ENCODE peak calls at places on chromosomes 5 and 9, in six cellular contexts. M is progenitor cell of endocrine pancreas; E is fibroblast of mammary gland; R is astrocyte of the spinal cord; X is neural progenitor cell; J is CD8-positive, alpha-beta T cell. C is an unnamed sample.

GRCh38 chr9:101362450-101362849 is 22.4 kb downstream of the BAAT start:
- DNase-seq in E (no peak), X (no peak), J (no peak), R (no peak), M (no peak), C (no peak)

GRCh38 chr5:125046838-125047237 is 300.4 kb upstream of the ZNF608 start:
- DNase-seq in J (no peak), M (no peak), X (no peak), E (no peak), R (no peak), C (no peak)

GRCh38 chr5:147507480-147508126 is 2.3 kb downstream of the DPYSL3 start:
- DNase-seq in J (no peak), X (no peak), M (no peak), R (peak), E (peak), C (no peak)

GRCh38 chr5:132132138-132132537 is 58.5 kb downstream of the CSF2 start:
- DNase-seq in M (no peak), X (no peak), J (no peak), E (no peak), R (no peak), C (no peak)

GRCh38 chr5:82092-82491 is 9.9 kb upstream of the PLEKHG4B start:
- DNase-seq in E (no peak), X (peak), J (no peak), R (peak), M (peak), C (peak)

GRCh38 chr5:173391031-173391430 is 62.8 kb upstream of the STC2 start:
- DNase-seq in M (no peak), X (peak), J (no peak), R (no peak), E (no peak), C (no peak)

GRCh38 chr9:95788486-95789110 is 86.9 kb upstream of the ERCC6L2 start:
- DNase-seq in R (no peak), J (no peak), X (no peak), M (no peak), E (no peak), C (no peak)

GRCh38 chr9:76856016-76856415 is 49.9 kb downstream of the PRUNE2 start:
- DNase-seq in M (no peak), J (no peak), R (no peak), X (no peak), E (no peak), C (no peak)

GRCh38 chr9:130728721-130729120 is 35.1 kb downstream of the EXOSC2 start:
- DNase-seq in R (peak), J (no peak), E (peak), M (no peak), X (no peak), C (no peak)

GRCh38 chr5:149611327-149611726 is 30.0 kb downstream of the ARHGEF37 start:
- DNase-seq in X (no peak), J (no peak), E (peak), M (no peak), R (peak), C (no peak)

GRCh38 chr9:103430469-103430868 is 435.3 kb downstream of the CYLC2 start:
- DNase-seq in E (no peak), M (no peak), X (no peak), R (no peak), J (no peak), C (no peak)

GRCh38 chr9:109270971-109271900 is 49.6 kb downstream of the EPB41L4B start:
- DNase-seq in R (no peak), X (no peak), E (no peak), J (no peak), M (no peak), C (no peak)

GRCh38 chr5:149228610-149229297 is 42.9 kb upstream of the AFAP1L1 start:
- DNase-seq in E (peak), M (no peak), R (peak), J (no peak), X (peak), C (no peak)

GRCh38 chr9:134035041-134036039 is 10.1 kb downstream of the BRD3OS start:
- DNase-seq in E (no peak), R (no peak), M (no peak), J (no peak), X (no peak), C (no peak)

GRCh38 chr9:96317335-96317980 is 15.5 kb upstream of the HSD17B3 start:
- DNase-seq in M (peak), E (peak), R (peak), J (peak), X (peak), C (peak)

GRCh38 chr5:54484219-54484894 is 28.9 kb downstream of the HSPB3 start:
- DNase-seq in X (no peak), J (no peak), M (no peak), E (peak), R (no peak), C (no peak)

GRCh38 chr9:6667633-6668280 is 22.2 kb upstream of the GLDC start:
- DNase-seq in R (peak), J (no peak), M (no peak), X (peak), E (peak), C (no peak)

GRCh38 chr5:24621809-24622208 is 23.0 kb downstream of the CDH10 start:
- DNase-seq in J (no peak), R (peak), E (no peak), X (no peak), M (no peak), C (no peak)

GRCh38 chr5:125703616-125704015 is 719.6 kb upstream of the GRAMD2B start:
- DNase-seq in J (no peak), M (no peak), E (no peak), X (no peak), R (no peak), C (no peak)

GRCh38 chr5:1874348-1874747 is 8.4 kb downstream of the IRX4 start:
- DNase-seq in X (no peak), M (no peak), J (no peak), E (no peak), R (no peak), C (no peak)

GRCh38 chr5:113140837-113141661 is 164.5 kb downstream of the DCP2 start:
- DNase-seq in M (no peak), J (no peak), R (peak), E (peak), X (no peak), C (no peak)

GRCh38 chr5:116520706-116521105 is 53.9 kb downstream of the SEMA6A start:
- DNase-seq in M (no peak), E (peak), R (no peak), J (no peak), X (no peak), C (no peak)

DNA sequence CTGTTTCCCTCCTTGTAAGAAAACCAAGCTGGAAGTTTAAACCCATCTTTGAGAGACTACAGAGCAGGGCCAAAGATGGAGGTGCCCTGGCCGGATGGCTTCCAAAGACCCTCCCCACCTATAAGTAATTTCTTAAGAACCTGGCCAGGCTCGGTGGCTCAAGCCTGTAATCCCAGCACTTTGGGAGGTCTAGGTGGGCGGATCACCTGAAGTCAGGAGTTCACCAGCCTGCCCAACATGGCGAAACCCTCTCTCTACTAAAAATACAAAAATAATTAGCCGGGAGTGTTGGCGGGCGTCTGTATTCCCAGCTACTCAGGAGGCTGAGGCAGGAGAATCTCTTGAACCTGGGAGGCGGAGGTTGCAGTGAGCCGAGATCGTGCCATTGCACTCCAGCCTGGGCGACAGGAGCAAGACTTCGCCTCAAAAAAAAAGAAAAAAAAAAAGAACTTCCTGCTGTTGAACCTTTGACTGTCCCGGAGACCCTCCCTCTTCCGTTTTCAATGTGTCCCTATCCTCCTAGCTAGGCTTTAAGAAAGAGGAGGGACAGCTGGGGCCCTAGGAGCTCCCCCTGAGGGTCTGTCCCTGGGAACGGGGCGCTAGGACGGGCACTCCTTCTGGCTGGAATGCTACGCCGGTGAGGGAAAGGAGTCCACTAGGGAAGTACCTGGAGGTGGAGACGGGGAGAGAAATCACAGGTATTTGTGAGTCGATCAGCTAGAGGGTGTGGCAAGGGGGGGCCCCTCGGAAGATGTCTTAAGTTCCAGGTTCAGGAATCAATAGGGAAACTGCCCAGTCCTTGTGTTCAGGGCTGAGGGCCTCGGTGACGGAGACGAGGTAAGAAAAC is 4.8 kb downstream of the SIT1 start:
- DNase-seq in R (peak), M (peak), E (no peak), J (no peak), X (peak), C (peak)
- TF ChIP-seq CTCF in R (peak), M (peak), E (no peak), J (no peak), X (peak), C (no peak)

GRCh38 chr9:127505396-127506116 is 54.2 kb downstream of the LRSAM1 start:
- DNase-seq in R (no peak), X (peak), M (peak), E (peak), J (no peak), C (peak)
- TF ChIP-seq CTCF in R (peak), X (peak), M (peak), E (peak), J (no peak), C (peak)

GRCh38 chr5:98905857-98906688 is 22.7 kb downstream of the CHD1 start:
- DNase-seq in E (peak), R (peak), J (no peak), M (no peak), X (peak), C (no peak)
- TF ChIP-seq CTCF in E (peak), R (peak), J (peak), M (peak), X (peak), C (peak)

DNA sequence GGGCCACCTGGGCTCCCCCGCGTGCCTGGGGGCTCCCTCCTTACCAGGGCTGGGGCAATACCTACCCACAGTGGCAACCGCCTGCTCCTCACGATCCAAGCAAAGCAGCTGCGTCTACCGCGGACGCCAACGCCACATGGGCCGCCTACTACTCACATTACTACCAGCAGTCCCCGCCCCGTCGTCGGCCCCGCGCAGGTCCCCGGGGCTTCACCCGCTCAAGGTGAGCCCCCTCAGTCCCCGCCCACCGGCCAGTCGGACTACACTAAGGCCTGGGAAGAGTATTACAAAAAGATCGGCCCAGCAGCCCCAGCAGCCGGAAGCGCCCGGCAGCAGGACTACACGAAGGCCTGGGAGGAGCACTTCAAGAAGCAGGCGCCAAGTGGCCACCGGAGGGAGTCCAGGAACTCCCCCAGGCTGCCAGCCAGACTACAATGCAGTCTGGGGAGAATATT is 106.0 kb upstream of the MTAP start:
- DNase-seq in R (peak), E (no peak), M (no peak), X (peak), J (no peak), C (no peak)
- TF ChIP-seq CTCF in R (no peak), E (peak), M (no peak), X (peak), J (no peak), C (no peak)

GRCh38 chr9:99169982-99170761 is 51.6 kb downstream of the ALG2 start:
- DNase-seq in E (no peak), X (peak), J (no peak), M (no peak), R (no peak), C (peak)
- TF ChIP-seq CTCF in E (no peak), X (peak), J (no peak), M (peak), R (no peak), C (peak)

GRCh38 chr5:154162475-154163217 is 27.9 kb upstream of the GALNT10 start:
- DNase-seq in X (no peak), M (no peak), R (no peak), E (peak), J (no peak), C (peak)

GRCh38 chr5:154163327-154163997 is 27.1 kb upstream of the GALNT10 start:
- DNase-seq in J (no peak), X (peak), E (no peak), M (no peak), R (no peak), C (no peak)

GRCh38 chr5:154159343-154159742 is 31.2 kb upstream of the GALNT10 start:
- DNase-seq in J (no peak), X (no peak), E (peak), R (peak), M (no peak), C (no peak)

GRCh38 chr5:154158379-154158738 is 32.2 kb upstream of the GALNT10 start:
- DNase-seq in R (no peak), E (no peak), M (no peak), X (no peak), J (no peak), C (no peak)

DNA sequence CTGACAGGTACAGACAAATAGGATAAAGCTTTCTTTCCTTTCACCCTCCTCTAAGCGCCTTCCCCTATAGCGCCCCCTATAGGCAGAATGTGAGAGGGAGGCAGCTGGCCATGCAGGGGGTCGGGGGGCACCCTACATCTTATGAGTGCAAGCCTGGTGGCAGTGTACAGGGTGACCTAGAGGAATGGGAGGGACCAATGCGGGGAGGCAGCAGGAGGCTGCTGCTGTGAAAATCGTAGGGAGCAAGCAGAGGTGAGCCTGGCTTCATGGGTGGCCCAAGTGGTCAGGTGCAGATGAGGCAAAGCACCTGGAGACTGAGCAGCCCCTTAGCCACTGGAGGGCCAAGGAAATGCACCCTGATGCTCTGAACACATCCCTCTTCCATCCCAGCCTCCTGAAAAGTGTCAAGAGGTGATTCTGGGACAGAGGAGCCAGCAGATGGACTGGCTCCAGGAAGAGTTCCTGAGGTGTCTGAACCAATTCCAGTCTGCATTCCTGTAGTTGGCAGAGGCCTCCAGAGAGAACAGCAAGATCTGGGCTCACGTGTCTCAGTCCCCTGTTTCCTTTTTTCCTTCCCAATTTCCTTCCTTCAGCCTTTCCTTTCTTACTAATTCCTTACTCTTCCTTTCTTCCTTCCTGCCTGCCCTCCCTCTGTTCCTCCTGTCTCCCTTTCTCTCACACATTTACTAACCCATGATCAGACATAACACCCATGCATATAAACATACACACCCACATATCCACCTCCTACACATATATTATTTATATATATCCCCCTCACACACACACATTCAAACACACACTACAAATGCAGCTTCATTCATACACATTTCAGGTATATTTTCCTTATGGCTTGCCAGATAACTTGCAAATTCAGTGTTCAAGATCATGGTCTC is 32.8 kb upstream of the GALNT10 start:
- DNase-seq in R (no peak), E (no peak), M (no peak), J (no peak), X (peak), C (no peak)
- TF ChIP-seq CTCF in R (peak), E (peak), M (peak), J (no peak), X (peak), C (peak)

DNA sequence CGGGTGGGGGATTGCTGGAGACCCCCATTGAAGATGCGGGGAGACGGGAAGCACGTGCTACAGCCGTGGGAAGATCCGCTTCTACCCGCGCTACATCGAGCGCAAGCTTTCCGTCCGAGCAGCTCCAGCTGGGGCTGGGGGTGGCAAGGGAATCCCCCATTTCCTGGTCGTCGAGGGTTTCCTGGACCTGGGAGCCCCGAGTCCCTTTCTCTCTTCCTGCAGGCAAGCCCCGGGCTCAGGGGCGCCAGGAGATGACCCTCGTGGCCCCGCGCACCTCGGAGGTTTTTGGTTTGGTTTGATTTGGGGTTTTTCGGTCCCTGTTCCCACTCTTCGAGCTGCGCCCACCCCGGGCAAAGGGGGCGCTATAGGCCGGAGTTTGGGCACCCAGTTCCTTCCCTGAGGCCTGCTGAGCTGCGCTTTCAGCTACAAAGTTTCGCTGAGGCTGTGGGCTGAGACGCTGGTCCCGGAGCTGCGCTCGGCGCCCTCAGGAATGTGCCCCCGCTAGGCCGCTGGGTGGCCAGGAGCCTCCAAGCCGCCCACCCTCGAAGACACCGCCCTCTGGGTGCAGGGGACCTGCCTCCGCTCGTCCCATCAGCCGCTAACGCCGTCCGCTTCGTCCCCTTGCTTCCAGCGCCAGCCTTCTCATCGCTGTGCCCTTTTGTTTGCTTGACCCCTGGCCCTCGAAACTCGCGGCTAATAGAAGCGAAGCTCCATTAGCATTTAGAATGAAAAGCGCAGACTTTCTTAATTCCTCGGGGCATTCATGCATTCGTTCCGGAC is 2.9 kb downstream of the NR4A3 start:
- DNase-seq in J (peak), R (peak), E (no peak), M (peak), X (peak), C (peak)
- TF ChIP-seq CTCF in J (peak), R (peak), E (peak), M (peak), X (peak), C (peak)

GRCh38 chr9:92685022-92685421 is 15.1 kb upstream of the IPPK start:
- DNase-seq in J (no peak), R (no peak), X (no peak), M (no peak), E (no peak), C (no peak)
- TF ChIP-seq CTCF in J (no peak), R (no peak), X (no peak), M (no peak), E (no peak), C (no peak)

DNA sequence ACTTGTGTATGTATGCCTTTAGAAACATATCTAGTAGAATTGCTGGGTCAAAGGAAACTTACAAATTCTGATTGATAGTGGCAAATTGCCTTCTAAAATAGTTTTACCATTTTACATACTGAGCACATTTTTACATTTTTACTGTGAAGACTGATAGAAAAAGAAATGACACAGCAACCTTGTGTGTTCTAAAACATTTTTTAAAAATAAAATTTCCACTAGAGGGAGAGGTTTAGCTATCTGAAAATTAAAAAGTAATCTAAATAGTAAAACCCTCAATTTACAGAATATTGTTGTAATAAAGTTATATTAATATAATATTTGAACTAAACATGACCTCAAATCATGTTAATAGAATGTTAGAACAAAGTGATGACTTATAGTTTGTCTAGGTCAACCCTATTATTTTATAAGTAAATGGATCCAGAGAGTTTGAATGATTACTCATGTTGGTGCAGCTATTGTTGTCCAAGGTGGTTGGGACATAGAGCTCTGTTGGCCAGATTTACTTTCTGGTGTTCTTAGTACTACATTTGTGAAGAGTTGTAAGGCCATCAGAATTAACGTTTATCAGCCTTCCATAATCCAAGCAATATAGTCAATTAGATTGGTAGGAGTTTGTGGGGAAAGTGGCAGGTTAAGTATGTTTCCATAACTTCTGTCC is 17.2 kb downstream of the CENPP start:
- DNase-seq in E (peak), R (peak), M (no peak), J (no peak), X (no peak), C (no peak)
- TF ChIP-seq CTCF in E (peak), R (peak), M (no peak), J (no peak), X (no peak), C (no peak)